ENCODE peak calls at places on chromosomes 13 and 19, in eight cellular contexts. D is transverse colon, S is endothelial cell of umbilical vein, W is GM12878, M is HCT116, Q is breast epithelium, V is stomach, P is esophagus muscularis mucosa. N is an unnamed sample.

GRCh38 chr13:108944760-108945159 is 315.3 kb downstream of the MYO16 start:
- DNase-seq in D (no peak), S (no peak), W (no peak), M (no peak), Q (no peak), V (no peak), P (no peak), N (no peak)

GRCh38 chr19:43551399-43552197 is 18.6 kb downstream of the ZNF575 start:
- DNase-seq in D (no peak), S (no peak), W (no peak), M (no peak), Q (no peak), V (no peak), P (no peak), N (no peak)

GRCh38 chr13:28753208-28753892 is 34.6 kb upstream of the SLC46A3 start:
- DNase-seq in D (peak; percentile 55), S (peak; percentile 81), W (no peak), M (peak; percentile 76), Q (peak; percentile 55), V (peak; percentile 31), P (peak; percentile 78), N (peak; percentile 17)

GRCh38 chr19:1618157-1619093 is 13.2 kb upstream of the UQCR11 start:
- DNase-seq in D (peak; percentile 60), S (no peak), W (no peak), M (peak; percentile 29), Q (no peak), V (peak; percentile 39), P (no peak), N (no peak)

GRCh38 chr19:11373166-11373884 is 1.1 kb upstream of the SWSAP1 start:
- DNase-seq in D (no peak), S (no peak), W (no peak), M (no peak), Q (no peak), V (peak; percentile 44), P (no peak), N (no peak)

GRCh38 chr13:28652002-28652401 is 6.9 kb upstream of the POMP start:
- DNase-seq in D (no peak), S (no peak), W (no peak), M (no peak), Q (no peak), V (no peak), P (no peak), N (no peak)

GRCh38 chr19:41993612-41994483 is at the start of gene ATP1A3:
- DNase-seq in D (peak; percentile 52), S (peak; percentile 39), W (no peak), M (peak; percentile 31), Q (no peak), V (peak; percentile 51), P (no peak), N (peak; percentile 21)

GRCh38 chr19:52734340-52734892 is 428 bp downstream of the ZNF611 start:
- DNase-seq in D (peak; percentile 15), S (no peak), W (no peak), M (no peak), Q (no peak), V (peak; percentile 25), P (no peak), N (peak; percentile 12)

GRCh38 chr19:19053508-19054314 is 10.1 kb upstream of the SLC25A42 start:
- DNase-seq in D (peak; percentile 77), S (peak; percentile 53), W (no peak), M (peak; percentile 57), Q (no peak), V (peak; percentile 70), P (no peak), N (peak; percentile 37)

GRCh38 chr19:51710163-51710562 is 13.6 kb downstream of the HAS1 start:
- DNase-seq in D (no peak), S (no peak), W (no peak), M (no peak), Q (no peak), V (no peak), P (no peak), N (no peak)

GRCh38 chr19:51386882-51387520 is 773 bp downstream of the LIM2 start:
- DNase-seq in D (no peak), S (no peak), W (no peak), M (no peak), Q (no peak), V (no peak), P (no peak), N (no peak)

GRCh38 chr13:26469602-26470001 is 87.9 kb upstream of the WASF3 start:
- DNase-seq in D (no peak), S (no peak), W (no peak), M (no peak), Q (no peak), V (no peak), P (peak; percentile 81), N (no peak)

GRCh38 chr13:113002891-113003290 is 33.9 kb downstream of the MCF2L start:
- DNase-seq in D (no peak), S (no peak), W (no peak), M (no peak), Q (no peak), V (no peak), P (no peak), N (no peak)

GRCh38 chr13:32443111-32443510 is 15.2 kb upstream of the N4BP2L1 start:
- DNase-seq in D (peak; percentile 35), S (peak; percentile 43), W (peak; percentile 60), M (peak; percentile 2), Q (no peak), V (no peak), P (no peak), N (peak; percentile 21)

GRCh38 chr13:109789262-109789661 is 2.9 kb upstream of the IRS2 start:
- DNase-seq in D (no peak), S (no peak), W (no peak), M (no peak), Q (no peak), V (no peak), P (peak; percentile 74), N (no peak)

GRCh38 chr13:75482070-75482819 is at the start of gene TBC1D4:
- DNase-seq in D (peak; percentile 87), S (peak; percentile 97), W (peak; percentile 66), M (peak; percentile 76), Q (peak; percentile 85), V (peak; percentile 83), P (peak; percentile 94), N (peak; percentile 90)

GRCh38 chr13:113149711-113150544 is 8.5 kb upstream of the PROZ start:
- DNase-seq in D (no peak), S (no peak), W (no peak), M (no peak), Q (no peak), V (no peak), P (no peak), N (no peak)

GRCh38 chr13:36530050-36530789 is 97.9 kb downstream of the CCNA1 start:
- DNase-seq in D (no peak), S (peak; percentile 20), W (no peak), M (no peak), Q (peak; percentile 55), V (no peak), P (peak; percentile 82), N (peak; percentile 70)

GRCh38 chr19:51136891-51137551 is 5.1 kb upstream of the SIGLEC7 start:
- DNase-seq in D (no peak), S (no peak), W (no peak), M (no peak), Q (no peak), V (no peak), P (no peak), N (no peak)

GRCh38 chr13:66994097-66994496 is 236.0 kb downstream of the PCDH9 start:
- DNase-seq in D (peak; percentile 15), S (peak; percentile 81), W (no peak), M (no peak), Q (peak; percentile 64), V (peak; percentile 61), P (no peak), N (no peak)

GRCh38 chr19:55044286-55044685 is 6.2 kb upstream of the GP6 start:
- DNase-seq in D (no peak), S (no peak), W (no peak), M (no peak), Q (no peak), V (no peak), P (no peak), N (no peak)

GRCh38 chr19:12647490-12648071 is 19.0 kb downstream of the MAN2B1 start:
- DNase-seq in D (peak; percentile 83), S (peak; percentile 36), W (no peak), M (no peak), Q (no peak), V (peak; percentile 82), P (no peak), N (peak; percentile 33)

GRCh38 chr13:101535192-101535746 is 82.8 kb downstream of the ITGBL1 start:
- DNase-seq in D (no peak), S (no peak), W (no peak), M (no peak), Q (no peak), V (no peak), P (no peak), N (no peak)
- TF ChIP-seq POLR2A in D (no peak), S (no peak), W (no peak), M (no peak), Q (no peak), V (no peak), P (no peak), N (no peak)

DNA sequence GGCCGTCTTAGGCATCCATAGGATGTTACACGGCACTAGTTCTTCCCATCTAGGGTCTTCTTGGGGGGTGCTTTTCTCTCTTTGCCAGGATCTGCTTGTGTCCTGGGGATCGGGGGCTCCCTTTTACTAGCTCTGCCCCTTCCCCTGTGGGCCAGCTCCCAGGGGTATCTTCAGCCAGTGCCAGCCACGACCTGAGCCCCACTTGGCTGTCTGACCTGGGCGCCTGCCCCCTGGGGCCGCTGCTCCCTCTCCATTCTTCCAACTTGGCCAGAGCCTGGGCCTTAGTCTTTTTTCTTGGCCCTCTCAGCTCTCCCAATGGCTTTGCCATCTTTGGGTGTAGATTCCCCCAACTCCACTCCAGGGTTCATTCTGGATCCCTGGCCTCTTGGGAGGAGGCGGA is 3.1 kb downstream of the PRKACA start:
- DNase-seq in D (no peak), S (no peak), W (no peak), M (no peak), Q (no peak), V (no peak), P (no peak), N (no peak)
- H3K4me1 ChIP-seq in D (peaks cover 28% of the 10 kb centered on the region), S (peaks cover 25% of the 10 kb centered on the region), W (peaks cover 16% of the 10 kb centered on the region), M (peaks cover 47% of the 10 kb centered on the region), Q (peaks cover 28% of the 10 kb centered on the region), V (peaks cover 82% of the 10 kb centered on the region), P (peaks cover 84% of the 10 kb centered on the region), N (peaks cover 8% of the 10 kb centered on the region)

GRCh38 chr13:100262404-100262803 is 173.5 kb downstream of the PCCA start:
- DNase-seq in D (no peak), S (no peak), W (no peak), M (no peak), Q (no peak), V (no peak), P (no peak), N (no peak)
- TF ChIP-seq POLR2AphosphoS5 in D (no peak), S (no peak), W (no peak), M (no peak), Q (no peak), V (no peak), P (no peak), N (no peak)

DNA sequence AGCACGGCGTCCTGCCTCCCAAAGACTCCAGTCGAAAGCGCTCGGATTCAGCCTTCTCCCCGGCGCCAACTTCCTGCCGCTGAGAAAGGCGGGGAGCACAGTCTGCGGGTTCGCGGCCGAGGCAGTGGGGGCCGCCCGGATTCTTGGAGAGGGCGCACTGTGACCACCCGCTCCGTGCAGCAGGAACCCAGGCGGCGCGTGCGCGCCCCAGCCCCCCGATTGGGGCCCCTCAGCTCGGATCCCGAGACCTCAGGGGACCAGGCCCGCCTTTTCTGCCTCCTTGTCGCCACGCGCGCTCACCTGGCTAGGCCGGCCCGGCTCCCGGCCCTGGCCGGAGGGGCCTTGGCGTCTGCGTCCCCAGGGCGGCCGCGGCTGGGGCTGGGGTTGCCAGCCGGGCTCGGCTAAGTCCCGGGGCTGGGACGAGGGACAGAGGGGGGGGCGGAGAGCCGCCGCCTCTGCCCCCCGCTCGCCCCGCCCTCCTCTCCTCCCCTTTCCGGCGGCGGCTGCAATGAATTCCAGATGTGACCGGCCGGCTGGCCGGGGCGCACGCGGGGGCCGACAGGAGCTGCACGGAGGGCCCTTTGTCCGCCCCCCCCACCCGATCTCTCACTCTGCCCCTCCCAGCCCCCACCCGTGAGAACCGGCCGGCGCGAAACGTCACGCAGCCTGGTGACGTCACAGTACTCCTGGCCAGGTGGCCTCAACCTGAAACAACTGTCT is at the start of gene S1PR2:
- DNase-seq in D (peak; percentile 82), S (peak; percentile 31), W (no peak), M (peak; percentile 49), Q (peak; percentile 73), V (peak; percentile 73), P (no peak), N (peak; percentile 49)
- TF ChIP-seq POLR2A in D (peak; percentile 33), S (no peak), W (peak; percentile 81), M (no peak), Q (no peak), V (no peak), P (peak; percentile 19), N (peak; percentile 23)